ENCODE peak calls at places on chromosomes 11 and 22, in eight cellular contexts. G, D, R, W, M, J, F and P are unnamed samples.

GRCh38 chr11:46528445-46529085 is 65.3 kb downstream of the AMBRA1 start:
- DNase-seq in R (no peak), J (no peak), M (no peak), G (no peak), D (no peak), F (no peak), W (no peak), P (no peak)

GRCh38 chr22:35537252-35537651 is 3.4 kb upstream of the RASD2 start:
- DNase-seq in M (no peak), W (no peak), R (no peak), G (no peak), D (no peak), F (no peak), J (no peak), P (peak; percentile 36)

GRCh38 chr11:58902881-58903280 is 36.4 kb upstream of the GLYATL1 start:
- DNase-seq in F (no peak), G (no peak), J (no peak), D (no peak), M (no peak), R (no peak), W (no peak), P (no peak)

GRCh38 chr11:125494033-125494364 is 2.1 kb downstream of the FEZ1 start:
- DNase-seq in J (no peak), G (no peak), W (no peak), R (no peak), D (no peak), M (no peak), F (no peak), P (no peak)

GRCh38 chr11:98107736-98108135 is 913.0 kb upstream of the CNTN5 start:
- DNase-seq in D (no peak), G (no peak), M (no peak), J (no peak), W (no peak), R (no peak), F (no peak), P (no peak)

GRCh38 chr11:57219021-57219627 is 17.9 kb downstream of the APLNR start:
- DNase-seq in G (no peak), R (peak; percentile 65), J (no peak), D (no peak), F (no peak), W (no peak), M (peak; percentile 61), P (no peak)

GRCh38 chr11:61281581-61282250 is 13.4 kb downstream of the VWCE start:
- DNase-seq in M (peak; percentile 26), D (peak; percentile 86), W (no peak), R (peak; percentile 40), J (peak; percentile 39), G (no peak), F (peak; percentile 47), P (peak; percentile 77)

GRCh38 chr11:130409618-130410388 is 18.6 kb downstream of the ADAMTS8 start:
- DNase-seq in G (no peak), R (no peak), J (no peak), M (no peak), W (no peak), F (no peak), D (no peak), P (no peak)

GRCh38 chr11:67302571-67303131 is 679 bp upstream of the SSH3 start:
- DNase-seq in G (no peak), M (peak; percentile 67), D (peak; percentile 57), F (no peak), J (peak; percentile 67), W (peak; percentile 69), R (peak; percentile 35), P (no peak)

GRCh38 chr11:94623120-94623735 is 56.1 kb downstream of the PIWIL4 start:
- DNase-seq in F (peak; percentile 61), R (peak; percentile 89), G (peak; percentile 47), J (peak; percentile 56), W (no peak), D (peak; percentile 61), M (peak; percentile 83), P (peak; percentile 93)

GRCh38 chr11:19829109-19829790 is 116.6 kb downstream of the NAV2 start:
- DNase-seq in F (peak; percentile 5), R (no peak), G (no peak), J (no peak), M (no peak), W (no peak), D (no peak), P (peak; percentile 32)

GRCh38 chr11:118169300-118170140 is 6.9 kb downstream of the SCN2B start:
- DNase-seq in F (no peak), M (no peak), R (no peak), D (no peak), G (no peak), W (peak; percentile 12), J (no peak), P (no peak)

GRCh38 chr22:39545310-39546063 is 12.9 kb upstream of the RPS19BP1 start:
- DNase-seq in M (no peak), G (peak; percentile 77), J (peak; percentile 52), W (no peak), F (peak; percentile 32), D (no peak), R (peak; percentile 43), P (peak; percentile 59)

GRCh38 chr11:126586303-126586627 is 230.8 kb downstream of the ST3GAL4 start:
- DNase-seq in G (no peak), J (no peak), D (no peak), W (no peak), R (no peak), M (no peak), F (no peak), P (no peak)

GRCh38 chr11:75072582-75072981 is 24.1 kb downstream of the OR2AT4 start:
- DNase-seq in G (no peak), D (no peak), W (no peak), R (no peak), M (no peak), J (no peak), F (no peak), P (no peak)

GRCh38 chr11:95498731-95499396 is 267.9 kb upstream of the SESN3 start:
- DNase-seq in J (no peak), F (no peak), W (no peak), R (no peak), D (no peak), G (no peak), M (no peak), P (no peak)

GRCh38 chr22:36808611-36809344 is 8.1 kb downstream of the PVALB start:
- DNase-seq in J (no peak), R (no peak), G (peak; percentile 10), D (no peak), M (no peak), F (no peak), W (no peak), P (no peak)

GRCh38 chr11:33672273-33672672 is 28.4 kb downstream of the C11orf91 start:
- DNase-seq in M (no peak), D (no peak), F (no peak), G (no peak), J (no peak), W (no peak), R (no peak), P (no peak)

GRCh38 chr11:6387811-6388599 is 2.3 kb upstream of the SMPD1 start:
- DNase-seq in F (no peak), G (no peak), M (peak; percentile 57), J (no peak), R (peak; percentile 41), W (no peak), D (no peak), P (peak; percentile 52)

GRCh38 chr22:44211256-44211945 is 30.7 kb downstream of the PARVG start:
- DNase-seq in G (no peak), F (no peak), J (no peak), W (no peak), R (no peak), D (no peak), M (no peak), P (no peak)

GRCh38 chr11:64321533-64321932 is 3.6 kb downstream of the PRDX5 start:
- DNase-seq in D (no peak), M (peak; percentile 82), J (peak; percentile 78), R (no peak), F (no peak), W (no peak), G (no peak), P (no peak)

GRCh38 chr11:12287374-12288211 is 89.8 kb upstream of the PARVA start:
- DNase-seq in R (peak; percentile 97), J (peak; percentile 41), W (no peak), G (no peak), F (peak; percentile 66), M (peak; percentile 95), D (peak; percentile 84), P (peak; percentile 93)

GRCh38 chr22:23533328-23533762 is 46.7 kb downstream of the IGLL1 start:
- DNase-seq in J (no peak), R (peak; percentile 46), W (no peak), M (peak; percentile 65), F (no peak), G (no peak), D (peak; percentile 79), P (peak; percentile 41)